ENCODE peak calls at places on chromosomes 3 and 15, in ten cellular contexts. U, A, O, H, I, G, N, B, Y and R are unnamed samples. For H3K4me1, the result is how much of the 10 kb centered on the place peaks cover.

GRCh38 chr3:184798120-184798519 is 13.8 kb upstream of the VPS8 start:
- DNase-seq in N (no peak), G (no peak), H (no peak), A (no peak), U (no peak), O (no peak), B (no peak), I (no peak), Y (no peak), R (no peak)

GRCh38 chr3:55481067-55481917 is 5.8 kb downstream of the WNT5A start:
- DNase-seq in B (no peak), I (no peak), G (peak), U (no peak), Y (no peak), O (peak), A (no peak), H (no peak), N (no peak), R (no peak)

GRCh38 chr3:126266291-126266840 is 86.0 kb upstream of the ALDH1L1 start:
- DNase-seq in A (no peak), N (no peak), O (peak), I (peak), G (peak), U (no peak), B (no peak), Y (no peak), H (no peak), R (peak)

GRCh38 chr3:8962226-8962861 is 928 bp downstream of the RAD18 start:
- DNase-seq in I (no peak), B (no peak), N (no peak), H (peak), O (no peak), U (no peak), G (peak), A (no peak), Y (no peak), R (no peak)

GRCh38 chr3:100468676-100469075 is 23.7 kb upstream of the TMEM45A start:
- DNase-seq in Y (no peak), I (no peak), A (no peak), G (no peak), U (no peak), B (no peak), N (no peak), H (no peak), O (no peak), R (no peak)

GRCh38 chr15:60047701-60048100 is 43.6 kb downstream of the FOXB1 start:
- DNase-seq in I (no peak), U (no peak), N (no peak), H (no peak), Y (peak), B (no peak), A (no peak), G (no peak), O (no peak), R (no peak)

GRCh38 chr15:95371664-95372063 is 958.8 kb upstream of the NR2F2 start:
- DNase-seq in Y (no peak), I (no peak), A (no peak), H (no peak), N (no peak), G (peak), O (peak), B (no peak), U (no peak), R (no peak)

GRCh38 chr15:46014532-46014931 is 379.7 kb downstream of the SQOR start:
- DNase-seq in B (no peak), A (no peak), I (no peak), G (no peak), Y (no peak), O (no peak), U (no peak), N (no peak), H (no peak), R (no peak)

GRCh38 chr15:88904257-88904807 is 8.8 kb downstream of the MFGE8 start:
- DNase-seq in G (no peak), B (no peak), Y (no peak), O (no peak), U (no peak), N (no peak), I (no peak), A (no peak), H (no peak), R (peak)

GRCh38 chr3:128906804-128907525 is 27.5 kb downstream of the ACAD9 start:
- DNase-seq in A (no peak), Y (no peak), U (no peak), N (no peak), I (no peak), H (no peak), B (no peak), G (no peak), O (no peak), R (no peak)

GRCh38 chr15:89975482-89976291 is 25.4 kb upstream of the ZNF710 start:
- DNase-seq in N (no peak), U (no peak), A (no peak), Y (no peak), B (no peak), O (no peak), G (no peak), H (no peak), I (no peak), R (no peak)

GRCh38 chr3:56985460-56986327 is 74.8 kb upstream of the SPATA12 start:
- DNase-seq in G (peak), U (no peak), O (no peak), Y (no peak), A (no peak), N (no peak), B (no peak), I (no peak), H (peak), R (peak)

GRCh38 chr15:39462691-39463090 is 118.2 kb upstream of the THBS1 start:
- DNase-seq in G (peak), A (no peak), I (no peak), U (no peak), N (no peak), O (no peak), H (no peak), B (no peak), Y (no peak), R (no peak)

GRCh38 chr3:158642005-158642404 is 2.3 kb upstream of the GFM1 start:
- DNase-seq in N (no peak), U (no peak), G (no peak), B (no peak), A (no peak), H (no peak), Y (no peak), O (no peak), I (no peak), R (no peak)

GRCh38 chr3:156304406-156304805 is 184.0 kb downstream of the KCNAB1 start:
- DNase-seq in B (no peak), N (no peak), Y (no peak), I (no peak), G (peak), U (no peak), A (no peak), O (no peak), H (no peak), R (no peak)

GRCh38 chr3:28328188-28329151 is 20.1 kb upstream of the ZCWPW2 start:
- DNase-seq in I (no peak), U (no peak), G (peak), O (peak), A (no peak), Y (peak), N (no peak), H (peak), B (no peak), R (no peak)

GRCh38 chr3:122938756-122939425 is 88.7 kb downstream of the SEMA5B start:
- DNase-seq in I (no peak), B (no peak), Y (peak), U (no peak), N (no peak), H (no peak), A (no peak), O (no peak), G (no peak), R (no peak)

GRCh38 chr3:125350597-125350996 is 24.5 kb downstream of the ZNF148 start:
- DNase-seq in H (no peak), G (no peak), O (no peak), U (no peak), Y (no peak), N (no peak), A (no peak), I (no peak), B (no peak), R (no peak)

GRCh38 chr3:81929697-81930096 is 168.3 kb upstream of the GBE1 start:
- DNase-seq in A (no peak), G (no peak), H (no peak), I (no peak), N (no peak), O (no peak), U (no peak), Y (no peak), B (no peak), R (no peak)

GRCh38 chr3:184832044-184832443 is 20.1 kb downstream of the VPS8 start:
- DNase-seq in N (no peak), G (no peak), O (no peak), H (no peak), Y (no peak), I (no peak), U (no peak), A (no peak), B (no peak), R (no peak)

GRCh38 chr3:19547665-19548464 is 386.2 kb downstream of the EFHB start:
- DNase-seq in A (no peak), O (no peak), G (no peak), N (no peak), H (no peak), I (no peak), B (no peak), Y (no peak), U (no peak), R (no peak)

GRCh38 chr15:63597033-63597790 is at the start of gene FBXL22:
- DNase-seq in G (peak), A (no peak), N (no peak), I (no peak), O (no peak), B (no peak), U (no peak), H (no peak), Y (no peak), R (no peak)

GRCh38 chr3:129627350-129628168 is 21.1 kb upstream of the PLXND1 start:
- DNase-seq in I (peak), N (peak), U (peak), G (peak), Y (peak), H (peak), O (peak), A (peak), B (peak), R (peak)

DNA sequence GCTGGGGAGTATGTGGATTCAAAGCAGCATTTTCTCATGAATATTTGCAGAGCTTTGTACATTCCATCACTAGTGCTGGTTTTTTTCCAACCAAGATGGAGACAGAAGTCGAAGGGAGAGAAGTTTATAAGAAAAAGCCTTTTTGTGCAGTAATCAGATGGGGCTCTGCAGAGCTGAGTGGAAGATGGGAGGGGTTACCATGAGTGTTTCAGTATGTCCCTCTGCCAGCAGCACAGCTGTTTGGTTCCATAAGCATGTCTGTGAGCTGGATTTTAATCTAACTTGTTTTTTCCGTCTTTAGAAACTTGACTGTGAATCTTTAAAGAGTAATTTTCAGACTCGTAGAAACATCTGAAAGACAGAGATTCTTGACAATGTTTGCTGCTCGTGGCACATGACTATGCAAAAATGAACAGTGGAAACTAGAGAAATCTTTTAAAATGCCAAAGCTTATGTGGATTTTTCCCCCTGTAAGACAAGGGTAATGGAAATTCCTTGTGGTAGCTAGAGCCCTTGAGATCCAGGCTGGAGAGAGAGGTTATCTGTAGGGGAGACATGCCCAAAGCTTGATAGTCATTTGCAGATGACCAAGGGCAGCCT is 20.3 kb downstream of the STARD9 start:
- DNase-seq in U (no peak), G (peak), H (no peak), O (no peak), N (no peak), Y (no peak), I (no peak), B (no peak), A (no peak), R (no peak)
- H3K4me1 ChIP-seq in U (under half), G (under half), H (under half), O (under half), N (under half), Y (under half), I (under half), B (under half), A (under half), R (under half)

GRCh38 chr15:29393443-29393842 is 123.8 kb upstream of the NSMCE3 start:
- DNase-seq in U (no peak), I (no peak), G (no peak), B (no peak), N (no peak), O (no peak), A (no peak), Y (no peak), H (no peak), R (no peak)
- H3K4me1 ChIP-seq in U (under half), I (under half), G (under half), B (under half), N (under half), O (under half), A (under half), Y (under half), H (under half), R (under half)

GRCh38 chr3:98782826-98783500 is 19.8 kb downstream of the ST3GAL6 start:
- DNase-seq in B (no peak), U (no peak), H (no peak), A (no peak), G (no peak), N (no peak), O (no peak), I (no peak), Y (peak), R (no peak)
- H3K4me1 ChIP-seq in B (half or more), U (under half), H (under half), A (under half), G (under half), N (under half), O (under half), I (under half), Y (under half), R (half or more)

DNA sequence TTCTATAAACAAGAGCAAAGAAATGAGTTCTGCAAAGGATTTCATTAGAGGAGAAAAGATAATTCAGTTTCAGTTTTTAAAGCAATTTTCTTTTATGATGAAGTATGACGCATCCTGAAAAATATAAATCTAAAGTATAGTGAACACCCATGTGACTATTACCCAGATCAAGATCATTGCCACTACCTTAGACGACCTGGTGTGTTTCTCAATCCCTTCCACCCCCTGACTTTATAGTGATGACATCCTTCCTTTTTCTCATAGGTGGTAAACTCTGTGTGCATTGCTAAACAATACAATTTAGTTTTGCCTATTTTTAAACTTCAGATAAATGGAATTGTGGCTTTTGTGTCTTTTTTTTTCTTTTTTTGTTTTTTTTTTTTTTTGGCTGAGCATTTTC is 8.4 kb downstream of the STT3B start:
- DNase-seq in O (no peak), G (no peak), A (no peak), H (no peak), B (no peak), U (no peak), N (no peak), I (no peak), Y (no peak), R (no peak)
- H3K4me1 ChIP-seq in O (under half), G (under half), A (half or more), H (under half), B (half or more), U (half or more), N (half or more), I (under half), Y (under half), R (under half)

DNA sequence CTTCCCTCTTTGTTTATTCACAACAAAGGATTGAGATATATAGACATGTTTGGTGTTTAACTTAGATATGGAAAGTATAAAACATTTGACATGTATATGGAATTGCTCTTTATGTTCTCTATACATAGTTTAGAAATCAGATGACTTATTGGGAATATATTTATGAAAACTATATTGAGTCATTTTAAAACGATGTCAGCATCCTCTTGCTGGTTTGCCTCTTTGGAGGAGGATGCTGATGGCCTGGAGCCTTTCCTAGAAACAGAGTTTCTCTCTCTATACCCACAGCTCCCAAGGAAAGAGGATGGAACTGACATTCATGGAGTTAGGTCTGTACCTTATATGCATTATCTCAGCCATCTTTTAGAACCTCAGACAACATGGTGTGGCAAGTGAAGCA is 40.3 kb downstream of the ZBTB38 start:
- DNase-seq in N (no peak), O (no peak), H (no peak), G (no peak), A (no peak), I (no peak), B (no peak), Y (no peak), U (no peak), R (no peak)
- H3K4me1 ChIP-seq in N (half or more), O (under half), H (under half), G (half or more), A (half or more), I (under half), B (half or more), Y (under half), U (under half), R (under half)

GRCh38 chr3:112459750-112460149 is 39.5 kb downstream of the BTLA start:
- DNase-seq in N (no peak), Y (no peak), O (peak), I (no peak), H (no peak), G (no peak), B (no peak), U (no peak), A (no peak), R (no peak)
- H3K4me1 ChIP-seq in N (under half), Y (under half), O (under half), I (under half), H (under half), G (under half), B (under half), U (under half), A (under half), R (under half)

DNA sequence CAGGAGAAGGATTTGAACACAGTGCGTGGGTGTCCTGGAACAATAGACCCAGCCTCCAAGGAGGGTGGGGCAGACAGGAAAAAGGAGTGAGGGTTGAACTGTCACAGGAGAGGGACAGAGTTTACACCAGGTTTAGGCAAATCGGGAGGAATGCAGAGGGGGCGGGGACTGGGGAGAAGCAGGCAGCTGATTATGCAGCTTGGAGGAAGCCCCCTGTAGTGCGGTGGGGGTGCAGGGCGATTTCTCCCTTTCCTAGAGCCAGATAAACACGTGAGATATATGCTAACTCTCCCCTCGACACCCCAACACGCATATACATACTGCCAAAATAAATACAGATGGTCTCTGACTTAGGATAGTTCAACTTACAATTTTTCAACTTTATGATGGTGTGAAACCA is 108.6 kb upstream of the PRR20G start:
- DNase-seq in G (no peak), B (peak), N (no peak), A (no peak), H (no peak), U (no peak), Y (no peak), O (peak), I (no peak), R (no peak)
- H3K4me1 ChIP-seq in G (under half), B (under half), N (under half), A (under half), H (under half), U (under half), Y (under half), O (under half), I (under half), R (under half)

DNA sequence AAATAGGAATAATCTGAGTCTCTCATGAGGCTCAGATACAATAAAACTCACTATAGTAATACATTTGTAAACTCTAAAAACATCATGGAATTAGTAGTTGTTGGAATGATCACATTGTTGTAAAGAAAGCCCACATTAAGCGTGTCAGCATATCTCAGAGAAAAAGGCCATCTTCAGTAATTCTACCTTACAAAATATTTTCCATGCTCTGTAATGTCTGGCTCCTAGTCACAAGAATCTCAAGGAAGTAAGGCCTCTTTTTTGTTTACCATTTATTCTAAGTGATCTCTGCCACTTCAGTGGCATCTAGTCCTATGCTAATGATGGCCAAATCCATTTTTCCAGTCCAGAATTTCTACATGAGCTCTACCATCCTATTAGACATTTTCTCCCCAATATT is 240.2 kb upstream of the ZNF717 start:
- DNase-seq in G (no peak), A (no peak), B (no peak), Y (no peak), I (no peak), U (no peak), O (no peak), H (no peak), N (no peak), R (no peak)
- H3K4me1 ChIP-seq in G (under half), A (under half), B (under half), Y (under half), I (under half), U (under half), O (under half), H (under half), N (under half), R (under half)